ENCODE peak calls at places on chromosome 4, in five cellular contexts. N, B, R, V and U are unnamed samples.

GRCh38 chr4:144399927-144400326 is 246.0 kb upstream of the HHIP start:
- DNase-seq in R (peak), B (peak), V (no peak), N (no peak), U (peak)

GRCh38 chr4:175509320-175509719 is 302.7 kb downstream of the GPM6A start:
- DNase-seq in N (no peak), B (no peak), V (no peak), R (no peak), U (no peak)

GRCh38 chr4:109574443-109574850 is 14.4 kb downstream of the MCUB start:
- DNase-seq in B (peak), V (no peak), R (no peak), N (no peak), U (peak)

GRCh38 chr4:89829470-89830138 is 7.4 kb downstream of the SNCA start:
- DNase-seq in N (peak), B (no peak), R (no peak), V (no peak), U (no peak)

GRCh38 chr4:17811078-17811603 is 362 bp downstream of the NCAPG start:
- DNase-seq in N (no peak), R (no peak), V (peak), B (no peak), U (peak)

GRCh38 chr4:95798003-95798402 is 41.9 kb upstream of the PDHA2 start:
- DNase-seq in V (no peak), R (peak), B (no peak), N (no peak), U (no peak)

GRCh38 chr4:165301833-165302232 is 25.6 kb upstream of the MSMO1 start:
- DNase-seq in B (no peak), N (no peak), V (no peak), R (no peak), U (no peak)

GRCh38 chr4:95693594-95693993 is 144.8 kb upstream of the UNC5C start:
- DNase-seq in B (peak), R (no peak), V (no peak), N (peak), U (peak)

GRCh38 chr4:71377561-71377960 is 38.7 kb downstream of the SLC4A4 start:
- DNase-seq in B (peak), V (no peak), N (no peak), R (no peak), U (no peak)

GRCh38 chr4:18322111-18322510 is 300.6 kb upstream of the LCORL start:
- DNase-seq in N (no peak), R (no peak), V (no peak), B (no peak), U (no peak)

GRCh38 chr4:155929833-155930232 is 23.8 kb downstream of the CTSO start:
- DNase-seq in N (no peak), B (no peak), V (no peak), R (no peak), U (no peak)

GRCh38 chr4:8505229-8505628 is 64.7 kb downstream of the TRMT44 start:
- DNase-seq in N (no peak), R (no peak), B (no peak), V (no peak), U (no peak)

GRCh38 chr4:44425614-44426208 is 22.9 kb downstream of the KCTD8 start:
- DNase-seq in R (no peak), V (no peak), B (peak), N (peak), U (peak)

GRCh38 chr4:151228196-151229119 is 48.5 kb upstream of the PRSS48 start:
- DNase-seq in V (no peak), R (no peak), B (no peak), N (peak), U (no peak)

GRCh38 chr4:38784141-38784540 is 1.4 kb upstream of the TLR10 start:
- DNase-seq in V (no peak), R (no peak), B (no peak), N (no peak), U (no peak)

GRCh38 chr4:10118355-10119004 is 1.9 kb upstream of the WDR1 start:
- DNase-seq in B (no peak), R (no peak), V (peak), N (no peak), U (no peak)